ENCODE peak calls at places on chromosomes 2 and 18, in six cellular contexts. One of them, this sample, is unnamed.

GRCh38 chr2:238700506-238701050 is 147.3 kb upstream of the TWIST2 start:
- DNase-seq in HepG2: no peak
- DNase-seq in H1: no peak
- DNase-seq in GM12891: no peak
- DNase-seq in K562: no peak
- DNase-seq in GM12878: no peak
- DNase-seq in this sample: no peak

GRCh38 chr2:31402388-31402787 is 12.2 kb downstream of the XDH start:
- DNase-seq in GM12878: no peak
- DNase-seq in GM12891: no peak
- DNase-seq in K562: no peak
- DNase-seq in HepG2: no peak
- DNase-seq in H1: no peak
- DNase-seq in this sample: no peak

GRCh38 chr2:73984203-73984921 is at the start of gene TET3:
- DNase-seq in HepG2: no peak
- DNase-seq in K562: peak; percentile 67
- DNase-seq in GM12891: peak; percentile 64
- DNase-seq in H1: no peak
- DNase-seq in GM12878: no peak
- DNase-seq in this sample: peak; percentile 66

GRCh38 chr2:239157766-239158165 is 243.1 kb downstream of the HDAC4 start:
- DNase-seq in HepG2: no peak
- DNase-seq in K562: peak; percentile 41
- DNase-seq in GM12891: no peak
- DNase-seq in H1: no peak
- DNase-seq in GM12878: no peak
- DNase-seq in this sample: no peak

GRCh38 chr18:56562479-56562878 is 75.9 kb downstream of the TXNL1 start:
- DNase-seq in HepG2: no peak
- DNase-seq in GM12878: no peak
- DNase-seq in GM12891: no peak
- DNase-seq in K562: no peak
- DNase-seq in H1: no peak
- DNase-seq in this sample: no peak

GRCh38 chr2:48343571-48344440 is 186.1 kb upstream of the STON1 start:
- DNase-seq in GM12891: no peak
- DNase-seq in K562: no peak
- DNase-seq in GM12878: no peak
- DNase-seq in HepG2: peak; percentile 87
- DNase-seq in H1: no peak
- DNase-seq in this sample: no peak

GRCh38 chr18:10490401-10491289 is 35.2 kb upstream of the NAPG start:
- DNase-seq in GM12891: no peak
- DNase-seq in H1: no peak
- DNase-seq in HepG2: peak; percentile 77
- DNase-seq in GM12878: peak; percentile 58
- DNase-seq in K562: peak; percentile 49
- DNase-seq in this sample: no peak

GRCh38 chr2:212299943-212300342 is 238.7 kb downstream of the ERBB4 start:
- DNase-seq in K562: no peak
- DNase-seq in HepG2: no peak
- DNase-seq in H1: no peak
- DNase-seq in GM12891: no peak
- DNase-seq in GM12878: peak; percentile 47
- DNase-seq in this sample: no peak

GRCh38 chr2:146481629-146482028 is 1363.2 kb upstream of the ACVR2A start:
- DNase-seq in HepG2: no peak
- DNase-seq in H1: no peak
- DNase-seq in GM12891: no peak
- DNase-seq in K562: no peak
- DNase-seq in GM12878: no peak
- DNase-seq in this sample: no peak

GRCh38 chr2:576292-576691 is 100.9 kb downstream of the TMEM18 start:
- DNase-seq in K562: no peak
- DNase-seq in H1: no peak
- DNase-seq in GM12891: no peak
- DNase-seq in HepG2: no peak
- DNase-seq in GM12878: no peak
- DNase-seq in this sample: no peak

GRCh38 chr2:163601377-163601776 is 134.4 kb downstream of the FIGN start:
- DNase-seq in H1: no peak
- DNase-seq in HepG2: no peak
- DNase-seq in GM12878: no peak
- DNase-seq in GM12891: no peak
- DNase-seq in K562: no peak
- DNase-seq in this sample: no peak

GRCh38 chr18:76657428-76657827 is 162.4 kb upstream of the ZNF516 start:
- DNase-seq in K562: no peak
- DNase-seq in GM12878: no peak
- DNase-seq in GM12891: no peak
- DNase-seq in HepG2: no peak
- DNase-seq in H1: no peak
- DNase-seq in this sample: no peak

GRCh38 chr2:110931648-110932047 is 189.1 kb upstream of the BCL2L11 start:
- DNase-seq in H1: no peak
- DNase-seq in GM12891: no peak
- DNase-seq in GM12878: no peak
- DNase-seq in HepG2: no peak
- DNase-seq in K562: no peak
- DNase-seq in this sample: no peak

GRCh38 chr2:117983040-117983439 is 30.8 kb downstream of the CCDC93 start:
- DNase-seq in K562: no peak
- DNase-seq in H1: no peak
- DNase-seq in HepG2: no peak
- DNase-seq in GM12891: no peak
- DNase-seq in GM12878: no peak
- DNase-seq in this sample: no peak

GRCh38 chr2:240648155-240648649 is 22.9 kb downstream of the GPR35 start:
- DNase-seq in K562: no peak
- DNase-seq in GM12891: no peak
- DNase-seq in HepG2: no peak
- DNase-seq in GM12878: no peak
- DNase-seq in H1: no peak
- DNase-seq in this sample: peak; percentile 11

GRCh38 chr2:70095833-70096670 is 8.8 kb downstream of the PCBP1 start:
- DNase-seq in GM12878: no peak
- DNase-seq in GM12891: no peak
- DNase-seq in HepG2: no peak
- DNase-seq in H1: no peak
- DNase-seq in K562: no peak
- DNase-seq in this sample: no peak

GRCh38 chr2:12303181-12304030 is 413.3 kb upstream of the TRIB2 start:
- DNase-seq in GM12891: no peak
- DNase-seq in HepG2: no peak
- DNase-seq in K562: no peak
- DNase-seq in GM12878: no peak
- DNase-seq in H1: no peak
- DNase-seq in this sample: no peak

GRCh38 chr2:187372213-187372612 is 75.8 kb downstream of the CALCRL start:
- DNase-seq in HepG2: no peak
- DNase-seq in GM12891: no peak
- DNase-seq in GM12878: no peak
- DNase-seq in H1: no peak
- DNase-seq in K562: no peak
- DNase-seq in this sample: no peak

GRCh38 chr2:28320009-28320365 is 72.7 kb upstream of the FOSL2 start:
- DNase-seq in HepG2: no peak
- DNase-seq in GM12878: no peak
- DNase-seq in H1: no peak
- DNase-seq in K562: no peak
- DNase-seq in GM12891: no peak
- DNase-seq in this sample: no peak

GRCh38 chr18:26082475-26082874 is 7.9 kb downstream of the SS18 start:
- DNase-seq in GM12878: no peak
- DNase-seq in HepG2: no peak
- DNase-seq in H1: no peak
- DNase-seq in K562: no peak
- DNase-seq in GM12891: no peak
- DNase-seq in this sample: no peak

GRCh38 chr2:197158138-197158537 is 152.4 kb downstream of the ANKRD44 start:
- DNase-seq in K562: no peak
- DNase-seq in GM12891: no peak
- DNase-seq in H1: no peak
- DNase-seq in HepG2: no peak
- DNase-seq in GM12878: no peak
- DNase-seq in this sample: no peak

GRCh38 chr18:5710235-5710634 is 166.4 kb upstream of the EPB41L3 start:
- DNase-seq in HepG2: no peak
- DNase-seq in GM12891: no peak
- DNase-seq in K562: no peak
- DNase-seq in H1: no peak
- DNase-seq in GM12878: no peak
- DNase-seq in this sample: no peak

GRCh38 chr2:9311488-9311887 is 104.9 kb downstream of the ASAP2 start:
- DNase-seq in H1: no peak
- DNase-seq in GM12891: no peak
- DNase-seq in HepG2: no peak
- DNase-seq in GM12878: no peak
- DNase-seq in K562: no peak
- DNase-seq in this sample: no peak

GRCh38 chr2:151968770-151969169 is 130.1 kb downstream of the CACNB4 start:
- DNase-seq in GM12891: no peak
- DNase-seq in K562: no peak
- DNase-seq in HepG2: no peak
- DNase-seq in H1: no peak
- DNase-seq in GM12878: no peak
- DNase-seq in this sample: no peak

GRCh38 chr2:151967829-151968722 is 130.8 kb downstream of the CACNB4 start:
- DNase-seq in GM12891: no peak
- DNase-seq in H1: no peak
- DNase-seq in K562: no peak
- DNase-seq in GM12878: no peak
- DNase-seq in HepG2: no peak
- DNase-seq in this sample: no peak

GRCh38 chr2:151961558-151961957 is 133.3 kb upstream of the ARL5A start:
- DNase-seq in H1: no peak
- DNase-seq in GM12891: no peak
- DNase-seq in K562: no peak
- DNase-seq in GM12878: no peak
- DNase-seq in HepG2: no peak
- DNase-seq in this sample: no peak

GRCh38 chr2:151971301-151972072 is 127.4 kb downstream of the CACNB4 start:
- DNase-seq in HepG2: no peak
- DNase-seq in GM12891: no peak
- DNase-seq in H1: no peak
- DNase-seq in K562: no peak
- DNase-seq in GM12878: no peak
- DNase-seq in this sample: no peak

GRCh38 chr2:151965884-151966283 is 133.0 kb downstream of the CACNB4 start:
- DNase-seq in H1: no peak
- DNase-seq in GM12878: no peak
- DNase-seq in GM12891: no peak
- DNase-seq in K562: no peak
- DNase-seq in HepG2: no peak
- DNase-seq in this sample: no peak
- TF ChIP-seq POLR2AphosphoS5 in H1: no peak
- TF ChIP-seq POLR2AphosphoS5 in GM12878: no peak
- TF ChIP-seq POLR2AphosphoS5 in GM12891: no peak
- TF ChIP-seq POLR2AphosphoS5 in K562: no peak
- TF ChIP-seq POLR2AphosphoS5 in HepG2: no peak
- TF ChIP-seq POLR2AphosphoS5 in this sample: no peak

DNA sequence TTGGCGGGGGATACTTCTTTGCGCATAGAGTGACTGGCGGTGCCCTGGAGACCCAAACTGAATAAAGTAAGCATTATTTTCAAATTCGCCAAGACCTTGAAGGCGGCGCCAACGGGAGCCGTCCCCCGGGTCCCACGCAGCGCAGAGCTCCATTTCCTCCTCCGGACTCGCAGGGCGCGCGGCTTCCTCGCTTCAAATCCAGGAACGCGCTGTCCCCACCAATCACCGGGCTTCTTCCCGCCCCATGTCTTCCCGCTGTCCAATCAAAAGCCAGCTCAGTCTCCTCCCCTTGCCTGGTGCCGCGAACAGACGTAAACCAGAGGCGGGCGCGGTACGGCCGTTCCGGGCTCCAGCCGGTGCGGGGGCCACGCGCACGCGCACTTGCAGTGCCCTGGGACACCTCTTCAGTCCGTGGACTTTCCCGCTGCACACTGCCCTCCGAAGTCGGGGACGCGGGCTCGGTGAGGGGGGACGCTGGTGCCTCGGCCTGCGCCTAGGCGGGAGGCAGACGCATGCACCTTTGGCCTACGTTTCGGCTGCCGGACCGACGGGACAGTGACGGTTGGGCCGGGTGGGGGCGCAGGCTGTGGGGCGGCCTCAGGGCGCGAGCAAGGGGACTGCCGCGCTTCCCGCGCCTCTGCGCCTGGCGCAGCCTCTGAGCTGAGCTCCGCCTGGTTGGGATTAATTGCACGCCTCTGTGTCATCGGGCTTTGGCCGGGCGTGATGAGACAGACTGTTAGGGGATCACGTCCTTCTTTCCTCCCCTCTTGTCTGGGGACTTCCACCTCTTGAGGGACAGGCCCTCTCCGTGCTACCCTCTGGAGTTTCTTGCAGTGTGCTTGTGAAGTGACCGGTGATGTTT is at the start of gene CEP192:
- DNase-seq in H1: peak; percentile 88
- DNase-seq in HepG2: peak; percentile 96
- DNase-seq in K562: peak; percentile 99
- DNase-seq in GM12878: peak; percentile 96
- DNase-seq in GM12891: peak; percentile 73
- DNase-seq in this sample: peak; percentile 71
- TF ChIP-seq POLR2A in H1: peak; percentile 75
- TF ChIP-seq POLR2A in HepG2: peak; percentile 85
- TF ChIP-seq POLR2A in K562: peak; percentile 97
- TF ChIP-seq POLR2A in GM12878: peak; percentile 98
- TF ChIP-seq POLR2A in GM12891: peak; percentile 95
- TF ChIP-seq POLR2A in this sample: peak; percentile 90

DNA sequence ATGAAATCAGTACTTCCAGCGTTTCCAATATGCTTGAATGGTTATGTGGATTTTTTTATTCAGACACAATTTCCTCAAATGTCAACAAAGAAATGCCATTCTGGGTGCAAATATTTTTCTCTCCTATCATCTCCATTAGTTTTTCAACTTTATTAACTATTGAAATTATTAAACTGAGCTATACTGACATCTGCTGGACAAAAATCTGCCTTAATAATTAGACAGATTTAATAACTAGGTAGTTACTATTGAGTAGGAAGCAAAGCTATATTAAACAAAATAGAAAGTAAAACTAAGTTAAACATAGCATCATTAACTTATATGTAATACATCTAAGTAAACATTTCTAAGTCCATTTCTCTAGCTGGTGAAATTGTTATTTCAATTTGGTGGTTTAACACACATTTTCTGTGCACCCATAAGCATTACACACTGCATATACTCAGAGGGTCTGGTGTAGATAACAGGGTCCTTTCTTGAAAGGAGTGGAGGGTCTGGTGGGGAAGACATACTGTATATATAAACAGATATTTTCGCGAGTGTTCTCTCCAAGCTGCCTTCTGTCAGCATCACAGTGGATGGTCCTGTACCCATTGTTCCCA is 77.0 kb downstream of the LANCL1 start:
- DNase-seq in GM12891: no peak
- DNase-seq in K562: no peak
- DNase-seq in H1: no peak
- DNase-seq in GM12878: no peak
- DNase-seq in HepG2: peak; percentile 19
- DNase-seq in this sample: no peak
- TF ChIP-seq TAF1 in GM12891: no peak
- TF ChIP-seq TAF1 in K562: no peak
- TF ChIP-seq TAF1 in H1: no peak
- TF ChIP-seq TAF1 in GM12878: no peak
- TF ChIP-seq TAF1 in HepG2: no peak
- TF ChIP-seq TAF1 in this sample: no peak

GRCh38 chr2:227163998-227164744 is at the start of the genes COL4A3 and COL4A4:
- DNase-seq in GM12878: no peak
- DNase-seq in GM12891: peak; percentile 27
- DNase-seq in HepG2: no peak
- DNase-seq in K562: no peak
- DNase-seq in H1: no peak
- DNase-seq in this sample: peak; percentile 59
- TF ChIP-seq POLR2AphosphoS5 in GM12878: no peak
- TF ChIP-seq POLR2AphosphoS5 in GM12891: no peak
- TF ChIP-seq POLR2AphosphoS5 in HepG2: no peak
- TF ChIP-seq POLR2AphosphoS5 in K562: no peak
- TF ChIP-seq POLR2AphosphoS5 in H1: no peak
- TF ChIP-seq POLR2AphosphoS5 in this sample: peak; percentile 28

This sample was measured in GM12892.